ENCODE peak calls at places on chromosomes 5 and 9, in seven cellular contexts. V, C, R, Z, G, K and E are unnamed samples.

GRCh38 chr9:98399950-98400683 is 144.7 kb upstream of the TBC1D2 start:
- DNase-seq in R (no peak), C (no peak), Z (no peak), K (no peak), G (no peak), V (no peak), E (no peak)

GRCh38 chr9:136265561-136266355 is 20.1 kb upstream of the QSOX2 start:
- DNase-seq in C (no peak), K (no peak), G (no peak), Z (no peak), V (no peak), R (no peak), E (no peak)

GRCh38 chr5:81222285-81222684 is 10.8 kb upstream of the CKMT2 start:
- DNase-seq in K (no peak), G (no peak), V (no peak), R (no peak), Z (no peak), C (no peak), E (no peak)

GRCh38 chr5:43042176-43042625 is 2.1 kb upstream of the ANXA2R start:
- DNase-seq in K (peak), R (peak), V (peak), Z (peak), C (no peak), G (peak), E (peak)

GRCh38 chr9:17052626-17053025 is 82.2 kb upstream of the CNTLN start:
- DNase-seq in K (no peak), V (no peak), Z (no peak), C (no peak), R (peak), G (no peak), E (no peak)

GRCh38 chr9:91308144-91308543 is 53.6 kb downstream of the AUH start:
- DNase-seq in V (no peak), G (no peak), Z (no peak), C (no peak), K (no peak), R (no peak), E (no peak)

GRCh38 chr5:9009931-9010652 is 535.8 kb downstream of the SEMA5A start:
- DNase-seq in K (no peak), R (peak), Z (no peak), G (no peak), V (no peak), C (no peak), E (no peak)

GRCh38 chr9:128145536-128145935 is 3.7 kb upstream of the LCN2 start:
- DNase-seq in K (no peak), C (no peak), G (no peak), R (no peak), V (no peak), Z (no peak), E (no peak)

GRCh38 chr9:91378695-91379127 is 17.0 kb upstream of the AUH start:
- DNase-seq in Z (no peak), K (no peak), V (no peak), R (peak), C (peak), G (no peak), E (no peak)

GRCh38 chr9:114291064-114291474 is 31.8 kb upstream of the ORM1 start:
- DNase-seq in Z (peak), V (peak), G (peak), C (no peak), K (peak), R (peak), E (peak)

GRCh38 chr5:80959768-80960442 is at the start of gene RASGRF2:
- DNase-seq in K (peak), G (peak), R (peak), Z (no peak), C (no peak), V (peak), E (peak)

GRCh38 chr9:86239053-86239770 is 20.2 kb downstream of the C9orf153 start:
- DNase-seq in V (no peak), R (no peak), Z (no peak), G (no peak), K (no peak), C (no peak), E (no peak)

GRCh38 chr9:38081356-38082108 is 12.5 kb upstream of the SHB start:
- DNase-seq in C (no peak), V (no peak), Z (no peak), G (no peak), R (no peak), K (no peak), E (no peak)

GRCh38 chr9:93126151-93126781 is 7.8 kb downstream of the NINJ1 start:
- DNase-seq in C (no peak), Z (no peak), V (no peak), K (no peak), R (no peak), G (no peak), E (no peak)

GRCh38 chr5:78522476-78523105 is 126.0 kb downstream of the LHFPL2 start:
- DNase-seq in Z (no peak), K (no peak), C (no peak), R (no peak), V (no peak), G (no peak), E (no peak)

GRCh38 chr5:151086905-151087360 is 6.1 kb upstream of the TNIP1 start:
- DNase-seq in V (no peak), R (no peak), C (no peak), G (peak), Z (peak), K (peak), E (no peak)

GRCh38 chr9:69622664-69623063 is 49.5 kb downstream of the APBA1 start:
- DNase-seq in C (no peak), Z (no peak), G (no peak), V (no peak), R (no peak), K (no peak), E (no peak)

GRCh38 chr5:170138273-170138672 is 32.6 kb downstream of the FOXI1 start:
- DNase-seq in K (no peak), Z (no peak), R (no peak), V (no peak), G (no peak), C (no peak), E (no peak)

GRCh38 chr9:116193636-116194035 is 40.0 kb downstream of the PAPPA start:
- DNase-seq in K (no peak), Z (no peak), C (peak), R (peak), G (no peak), V (no peak), E (peak)

GRCh38 chr5:1642621-1643061 is 118.9 kb upstream of the LPCAT1 start:
- DNase-seq in Z (no peak), G (no peak), K (no peak), V (no peak), R (no peak), C (no peak), E (no peak)

GRCh38 chr5:111004291-111004690 is 67.2 kb upstream of the TSLP start:
- DNase-seq in V (no peak), G (no peak), C (no peak), Z (no peak), R (no peak), K (no peak), E (no peak)

GRCh38 chr5:68239485-68239884 is 23.9 kb downstream of the PIK3R1 start:
- DNase-seq in V (peak), R (peak), C (peak), Z (peak), G (peak), K (peak), E (peak)

GRCh38 chr5:123088031-123088805 is 823 bp upstream of the PRDM6 start:
- DNase-seq in C (no peak), K (no peak), R (no peak), Z (peak), V (no peak), G (no peak), E (no peak)

GRCh38 chr5:33146916-33147315 is 293.8 kb upstream of the TARS1 start:
- DNase-seq in K (no peak), R (peak), G (no peak), Z (no peak), V (no peak), C (peak), E (no peak)

GRCh38 chr9:86655147-86655546 is 292.2 kb downstream of the GAS1 start:
- DNase-seq in G (no peak), K (no peak), V (no peak), R (no peak), Z (no peak), C (no peak), E (peak)

GRCh38 chr5:56763711-56764466 is 51.5 kb upstream of the MAP3K1 start:
- DNase-seq in K (no peak), G (no peak), V (no peak), Z (peak), C (peak), R (peak), E (peak)

GRCh38 chr9:19028835-19029451 is 4.1 kb downstream of the SAXO1 start:
- DNase-seq in K (no peak), Z (peak), G (no peak), R (peak), C (no peak), V (no peak), E (peak)

GRCh38 chr9:133823189-133824105 is 85.3 kb upstream of the SARDH start:
- DNase-seq in Z (peak), C (no peak), K (no peak), G (no peak), V (no peak), R (no peak), E (no peak)

GRCh38 chr5:72938206-72938605 is 17.6 kb upstream of the FCHO2 start:
- DNase-seq in K (no peak), R (no peak), G (no peak), Z (no peak), V (no peak), C (no peak), E (no peak)

GRCh38 chr5:50445281-50445949 is 4.3 kb upstream of the EMB start:
- DNase-seq in C (no peak), Z (peak), R (no peak), V (no peak), K (peak), G (no peak), E (no peak)

GRCh38 chr5:114391321-114391720 is 29.5 kb downstream of the KCNN2 start:
- DNase-seq in K (no peak), C (peak), Z (no peak), G (no peak), V (no peak), R (peak), E (no peak)

GRCh38 chr5:172697123-172698121 is 56.4 kb downstream of the NEURL1B start:
- DNase-seq in C (no peak), R (peak), Z (peak), V (peak), G (peak), K (peak), E (peak)

GRCh38 chr9:32430720-32431119 is 46.3 kb downstream of the ACO1 start:
- DNase-seq in G (no peak), V (no peak), C (peak), K (no peak), Z (no peak), R (peak), E (peak)

GRCh38 chr5:178769617-178770290 is 39.3 kb upstream of the ZNF354A start:
- DNase-seq in K (no peak), G (no peak), R (no peak), Z (no peak), C (no peak), V (no peak), E (no peak)

GRCh38 chr5:72703876-72704275 is 112.6 kb upstream of the TNPO1 start:
- DNase-seq in K (no peak), R (no peak), C (no peak), Z (no peak), V (no peak), G (no peak), E (no peak)